ENCODE peak calls at places on chromosomes 7 and 10, in six cellular contexts. F, Q, N, P, J and Z are unnamed samples.

GRCh38 chr10:44863344-44864041 is 47.6 kb upstream of the TMEM72 start:
- DNase-seq in F (no peak), Q (no peak), N (no peak), P (no peak), J (no peak), Z (no peak)

GRCh38 chr10:124604214-124605000 is 139.8 kb downstream of the FAM53B start:
- DNase-seq in F (no peak), Q (no peak), N (no peak), P (no peak), J (no peak), Z (no peak)

GRCh38 chr10:118394557-118395194 is 52.6 kb upstream of the FAM204A start:
- DNase-seq in F (no peak), Q (no peak), N (no peak), P (no peak), J (no peak), Z (no peak)

GRCh38 chr7:51067757-51068156 is 248.9 kb downstream of the COBL start:
- DNase-seq in F (peak), Q (peak), N (peak), P (no peak), J (peak), Z (peak)

GRCh38 chr10:84541289-84541637 is 212.9 kb downstream of the CCSER2 start:
- DNase-seq in F (no peak), Q (no peak), N (no peak), P (no peak), J (no peak), Z (no peak)

GRCh38 chr10:51815723-51816122 is 116.3 kb upstream of the CSTF2T start:
- DNase-seq in F (no peak), Q (no peak), N (no peak), P (no peak), J (no peak), Z (no peak)

GRCh38 chr7:124452176-124452575 is 313.4 kb downstream of the GPR37 start:
- DNase-seq in F (no peak), Q (no peak), N (peak), P (no peak), J (no peak), Z (no peak)

GRCh38 chr10:29836396-29836795 is 201.6 kb upstream of the SVIL start:
- DNase-seq in F (no peak), Q (no peak), N (no peak), P (no peak), J (no peak), Z (no peak)

GRCh38 chr7:45563804-45564461 is 10.2 kb upstream of the ADCY1 start:
- DNase-seq in F (no peak), Q (no peak), N (no peak), P (no peak), J (no peak), Z (no peak)

GRCh38 chr10:131567279-131568162 is 256.0 kb upstream of the TCERG1L start:
- DNase-seq in F (no peak), Q (no peak), N (no peak), P (no peak), J (no peak), Z (no peak)

GRCh38 chr10:86373828-86374227 is 7.2 kb upstream of the GRID1 start:
- DNase-seq in F (no peak), Q (peak), N (no peak), P (no peak), J (no peak), Z (no peak)

GRCh38 chr10:27746364-27747095 is 911 bp upstream of the MKX start:
- DNase-seq in F (no peak), Q (no peak), N (no peak), P (no peak), J (no peak), Z (no peak)

GRCh38 chr10:119425881-119426170 is 116.7 kb downstream of the RGS10 start:
- DNase-seq in F (no peak), Q (no peak), N (no peak), P (no peak), J (no peak), Z (no peak)

GRCh38 chr7:34275629-34276028 is 370.3 kb downstream of the BMPER start:
- DNase-seq in F (no peak), Q (no peak), N (no peak), P (no peak), J (no peak), Z (no peak)

GRCh38 chr7:98251251-98251843 is 685 bp downstream of the TECPR1 start:
- DNase-seq in F (peak), Q (no peak), N (no peak), P (no peak), J (peak), Z (peak)

GRCh38 chr7:98254516-98254915 is 2.5 kb upstream of the TECPR1 start:
- DNase-seq in F (no peak), Q (no peak), N (peak), P (no peak), J (no peak), Z (no peak)

GRCh38 chr7:98252655-98253054 is 623 bp upstream of the TECPR1 start:
- DNase-seq in F (no peak), Q (no peak), N (peak), P (no peak), J (no peak), Z (no peak)

GRCh38 chr7:98250789-98251188 is 1.2 kb downstream of the TECPR1 start:
- DNase-seq in F (no peak), Q (no peak), N (no peak), P (no peak), J (peak), Z (peak)

DNA sequence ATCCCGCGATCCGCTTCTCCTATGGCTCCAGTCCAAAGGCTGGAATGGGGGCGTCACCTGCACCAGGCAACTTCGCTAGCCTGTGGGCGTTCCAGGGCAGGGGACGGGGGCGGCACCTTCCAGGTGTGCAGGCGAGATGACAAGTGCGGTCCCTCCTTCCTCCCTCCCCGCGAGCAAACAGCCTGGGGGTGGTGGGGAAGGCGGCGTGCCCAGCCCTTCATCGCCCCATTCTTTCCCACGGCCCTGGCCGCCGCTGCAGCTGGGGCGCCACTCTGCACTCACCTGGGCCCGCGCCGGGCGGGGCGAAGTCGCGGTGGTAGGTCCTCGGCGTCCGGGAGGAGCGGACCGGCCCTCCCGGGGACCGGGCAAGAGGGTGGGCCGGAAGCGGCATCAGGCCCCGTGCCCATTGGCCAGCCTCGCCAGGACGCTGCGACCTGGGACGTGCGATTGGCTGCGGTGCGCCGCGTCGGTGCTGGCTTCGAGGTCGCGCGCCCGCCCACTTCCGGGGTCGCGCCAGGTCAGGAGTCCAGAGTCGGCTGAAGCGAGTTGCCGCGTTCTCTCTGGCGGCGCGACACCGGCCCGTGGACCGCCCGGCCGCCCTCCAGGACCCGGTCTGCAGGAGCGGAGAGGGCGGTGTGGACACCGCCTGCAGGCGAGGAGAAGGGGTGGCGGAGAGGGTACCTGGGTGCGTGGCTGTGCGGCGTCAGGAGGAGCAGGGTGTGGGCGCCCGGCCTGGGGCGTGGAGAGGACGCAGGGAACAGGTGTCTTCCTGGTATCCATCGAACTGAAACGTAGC is at the start of gene TECPR1:
- DNase-seq in F (peak), Q (peak), N (peak), P (peak), J (peak), Z (peak)
- TF ChIP-seq POLR2A in F (peak), Q (no peak), N (no peak), P (peak), J (peak), Z (peak)

DNA sequence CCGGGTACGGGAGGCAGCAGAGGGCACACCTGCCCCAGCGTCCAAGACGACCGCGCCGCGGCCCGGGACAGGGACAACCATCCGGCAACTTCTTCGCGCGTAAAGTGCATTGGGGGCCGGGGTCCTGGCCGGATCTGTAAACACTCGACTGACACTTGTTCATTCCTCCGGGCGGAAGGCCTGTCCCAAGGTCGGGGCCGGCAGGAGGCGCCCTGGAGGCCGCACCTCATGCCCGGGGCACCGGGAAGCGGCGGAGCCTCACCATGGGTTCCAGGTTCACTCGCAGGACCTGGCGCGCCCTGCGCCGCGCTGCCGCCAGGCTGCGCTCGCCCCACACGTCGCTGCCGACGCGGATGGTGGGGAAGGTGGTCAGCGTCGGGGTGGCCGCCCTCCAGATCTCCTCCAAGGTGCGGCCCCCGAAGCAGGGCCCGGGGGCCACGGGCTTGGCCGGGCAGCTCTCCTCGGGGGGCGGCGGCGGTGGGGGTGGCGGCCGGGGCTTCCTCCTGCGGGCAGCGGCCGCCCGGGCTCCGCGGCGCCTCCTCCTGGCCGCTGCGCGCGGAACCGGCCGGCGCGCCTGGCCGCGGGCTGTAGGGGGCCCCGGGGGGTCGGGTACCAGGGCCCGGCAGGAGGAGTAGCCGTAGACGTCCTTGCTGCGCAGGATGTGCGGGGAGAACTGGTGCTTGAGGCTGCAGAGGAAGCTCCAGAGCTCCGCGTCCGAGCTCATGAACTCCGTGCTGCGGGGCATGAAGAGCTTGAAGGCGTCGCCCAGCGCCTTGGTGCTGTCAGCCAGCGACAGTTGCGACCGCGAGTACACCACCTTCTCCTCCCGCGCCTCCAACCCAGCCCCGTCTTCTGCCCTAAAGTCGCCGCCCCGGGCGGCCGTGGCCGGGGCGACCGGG is 746 bp downstream of the CCDC71L start:
- DNase-seq in F (peak), Q (peak), N (peak), P (peak), J (peak), Z (peak)
- TF ChIP-seq POLR2A in F (no peak), Q (no peak), N (no peak), P (peak), J (peak), Z (no peak)

GRCh38 chr7:30134011-30134410 is 775 bp upstream of the MTURN start:
- DNase-seq in F (no peak), Q (no peak), N (no peak), P (no peak), J (no peak), Z (peak)

GRCh38 chr7:30135271-30135550 is 425 bp downstream of the MTURN start:
- DNase-seq in F (no peak), Q (no peak), N (no peak), P (no peak), J (no peak), Z (no peak)

GRCh38 chr7:30135551-30136271 is 925 bp downstream of the MTURN start:
- DNase-seq in F (peak), Q (peak), N (peak), P (peak), J (peak), Z (peak)

GRCh38 chr7:30136339-30136738 is 1.6 kb downstream of the MTURN start:
- DNase-seq in F (no peak), Q (no peak), N (no peak), P (no peak), J (no peak), Z (peak)

DNA sequence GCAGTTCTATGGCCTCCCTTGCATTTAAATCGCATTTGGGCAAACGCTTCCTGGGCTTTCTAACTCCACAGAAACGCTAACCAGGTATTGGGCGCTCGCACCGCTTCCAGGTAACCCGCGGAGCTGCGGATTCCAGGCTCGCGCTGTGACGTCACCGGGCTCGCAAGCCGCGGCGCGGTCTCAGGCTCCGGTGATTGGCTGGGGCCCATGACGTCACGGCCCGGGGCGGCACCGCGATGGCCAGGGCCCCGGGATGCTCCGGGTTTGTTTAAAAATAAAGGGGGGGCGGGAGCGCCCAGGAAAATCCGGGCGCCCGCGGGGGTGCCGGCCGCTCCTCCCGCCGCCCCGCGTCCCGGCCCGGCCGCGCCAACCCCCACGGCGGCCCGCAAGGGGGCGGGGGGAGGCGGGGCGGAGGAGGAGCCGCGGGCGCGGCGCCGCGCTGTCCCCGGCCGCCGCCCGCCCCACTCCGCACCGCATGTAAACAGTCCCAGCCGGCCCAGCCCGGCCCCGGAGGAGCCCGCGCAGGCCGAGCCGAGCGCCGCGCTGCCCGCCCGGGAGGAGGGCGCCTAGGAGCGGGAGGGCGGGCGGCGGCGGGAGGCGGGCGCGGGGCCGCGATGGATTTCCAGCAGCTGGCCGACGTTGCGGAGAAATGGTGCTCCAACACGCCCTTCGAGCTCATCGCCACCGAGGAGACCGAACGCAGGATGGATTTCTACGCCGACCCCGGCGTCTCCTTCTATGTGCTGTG is at the start of gene MTURN:
- DNase-seq in F (peak), Q (peak), N (peak), P (peak), J (peak), Z (peak)
- TF ChIP-seq POLR2A in F (peak), Q (no peak), N (peak), P (no peak), J (no peak), Z (peak)

GRCh38 chr10:31133628-31134302 is 102.1 kb upstream of the ZNF438 start:
- DNase-seq in F (peak), Q (peak), N (peak), P (peak), J (peak), Z (peak)
- TF ChIP-seq POLR2A in F (no peak), Q (no peak), N (peak), P (no peak), J (no peak), Z (no peak)

GRCh38 chr7:100119701-100120517 is 475 bp downstream of the CNPY4 start:
- DNase-seq in F (peak), Q (peak), N (peak), P (peak), J (no peak), Z (peak)
- TF ChIP-seq POLR2A in F (peak), Q (no peak), N (no peak), P (no peak), J (no peak), Z (peak)

GRCh38 chr10:79103078-79103477 is 34.3 kb downstream of the ZMIZ1 start:
- DNase-seq in F (no peak), Q (no peak), N (no peak), P (no peak), J (peak), Z (no peak)
- TF ChIP-seq POLR2A in F (no peak), Q (no peak), N (no peak), P (no peak), J (no peak), Z (no peak)

GRCh38 chr10:102796407-102797176 is 40.6 kb downstream of the CYP17A1 start:
- DNase-seq in F (no peak), Q (peak), N (peak), P (peak), J (peak), Z (peak)
- TF ChIP-seq POLR2A in F (no peak), Q (no peak), N (no peak), P (peak), J (no peak), Z (peak)